ENCODE peak calls at places on chromosome 7, in six cellular contexts. V is neural crest cell, G is Calu3, R is ovary, L is nephron progenitor cell, P is B cell. T is an unnamed sample.

GRCh38 chr7:128459394-128459878 is 3.8 kb downstream of the HILPDA start:
- DNase-seq in V (peak; percentile 46), G (peak; percentile 64), R (peak; percentile 75), L (peak; percentile 46), P (peak; percentile 82), T (peak; percentile 64)

GRCh38 chr7:45102785-45103712 is 8.4 kb downstream of the TBRG4 start:
- DNase-seq in V (no peak), G (no peak), R (no peak), L (no peak), P (no peak), T (no peak)

GRCh38 chr7:131897016-131897789 is 340.8 kb upstream of the PODXL start:
- DNase-seq in V (no peak), G (no peak), R (no peak), L (peak; percentile 50), P (no peak), T (no peak)

GRCh38 chr7:41328131-41328530 is 374.8 kb downstream of the INHBA start:
- DNase-seq in V (no peak), G (no peak), R (no peak), L (no peak), P (no peak), T (no peak)

GRCh38 chr7:23410446-23411183 is 59.7 kb downstream of the IGF2BP3 start:
- DNase-seq in V (no peak), G (no peak), R (no peak), L (no peak), P (peak; percentile 75), T (peak; percentile 50)

GRCh38 chr7:107463139-107464078 is 6.4 kb upstream of the GPR22 start:
- DNase-seq in V (peak; percentile 12), G (peak; percentile 37), R (peak; percentile 75), L (peak; percentile 23), P (peak; percentile 61), T (peak; percentile 14)

GRCh38 chr7:2659556-2660358 is 28.0 kb downstream of the TTYH3 start:
- DNase-seq in V (no peak), G (no peak), R (peak; percentile 18), L (no peak), P (no peak), T (no peak)

GRCh38 chr7:82975811-82976468 is 186.7 kb downstream of the PCLO start:
- DNase-seq in V (no peak), G (no peak), R (no peak), L (no peak), P (no peak), T (no peak)

GRCh38 chr7:77738871-77739270 is 42.6 kb downstream of the RSBN1L start:
- DNase-seq in V (no peak), G (no peak), R (no peak), L (no peak), P (no peak), T (no peak)

GRCh38 chr7:152856351-152856750 is 96.8 kb downstream of the ACTR3B start:
- DNase-seq in V (no peak), G (no peak), R (no peak), L (no peak), P (no peak), T (no peak)

GRCh38 chr7:140621326-140622035 is 19.1 kb downstream of the DENND2A start:
- DNase-seq in V (no peak), G (no peak), R (no peak), L (no peak), P (no peak), T (no peak)

GRCh38 chr7:85185355-85186082 is 1.3 kb downstream of the SEMA3D start:
- DNase-seq in V (peak; percentile 46), G (peak; percentile 24), R (peak; percentile 52), L (peak; percentile 61), P (no peak), T (peak; percentile 7)

GRCh38 chr7:32318300-32319018 is 171.7 kb downstream of the LSM5 start:
- DNase-seq in V (no peak), G (no peak), R (no peak), L (no peak), P (no peak), T (no peak)

GRCh38 chr7:99036531-99037175 is 107.3 kb downstream of the SMURF1 start:
- DNase-seq in V (peak; percentile 33), G (no peak), R (no peak), L (peak; percentile 37), P (no peak), T (no peak)

GRCh38 chr7:156062286-156062685 is 250.0 kb upstream of the SHH start:
- DNase-seq in V (no peak), G (no peak), R (no peak), L (no peak), P (no peak), T (no peak)

GRCh38 chr7:80722596-80723141 is 84.2 kb downstream of the CD36 start:
- DNase-seq in V (no peak), G (peak; percentile 60), R (peak; percentile 33), L (no peak), P (no peak), T (no peak)

GRCh38 chr7:50782376-50783208 is at the start of gene GRB10:
- DNase-seq in V (peak; percentile 59), G (peak; percentile 70), R (peak; percentile 56), L (peak; percentile 65), P (no peak), T (no peak)

GRCh38 chr7:20222219-20222828 is 5.1 kb upstream of the MACC1 start:
- DNase-seq in V (no peak), G (no peak), R (no peak), L (no peak), P (no peak), T (no peak)

GRCh38 chr7:151244156-151244870 is 4.2 kb downstream of the SMARCD3 start:
- DNase-seq in V (peak; percentile 63), G (peak; percentile 59), R (no peak), L (peak; percentile 68), P (no peak), T (peak; percentile 82)

GRCh38 chr7:151247016-151247580 is 1.4 kb downstream of the SMARCD3 start:
- DNase-seq in V (no peak), G (no peak), R (no peak), L (no peak), P (no peak), T (no peak)

GRCh38 chr7:151244871-151245346 is 3.6 kb downstream of the SMARCD3 start:
- DNase-seq in V (no peak), G (no peak), R (no peak), L (peak; percentile 19), P (no peak), T (no peak)

GRCh38 chr7:151246161-151247015 is 2.1 kb downstream of the SMARCD3 start:
- DNase-seq in V (no peak), G (no peak), R (no peak), L (peak; percentile 16), P (no peak), T (no peak)

DNA sequence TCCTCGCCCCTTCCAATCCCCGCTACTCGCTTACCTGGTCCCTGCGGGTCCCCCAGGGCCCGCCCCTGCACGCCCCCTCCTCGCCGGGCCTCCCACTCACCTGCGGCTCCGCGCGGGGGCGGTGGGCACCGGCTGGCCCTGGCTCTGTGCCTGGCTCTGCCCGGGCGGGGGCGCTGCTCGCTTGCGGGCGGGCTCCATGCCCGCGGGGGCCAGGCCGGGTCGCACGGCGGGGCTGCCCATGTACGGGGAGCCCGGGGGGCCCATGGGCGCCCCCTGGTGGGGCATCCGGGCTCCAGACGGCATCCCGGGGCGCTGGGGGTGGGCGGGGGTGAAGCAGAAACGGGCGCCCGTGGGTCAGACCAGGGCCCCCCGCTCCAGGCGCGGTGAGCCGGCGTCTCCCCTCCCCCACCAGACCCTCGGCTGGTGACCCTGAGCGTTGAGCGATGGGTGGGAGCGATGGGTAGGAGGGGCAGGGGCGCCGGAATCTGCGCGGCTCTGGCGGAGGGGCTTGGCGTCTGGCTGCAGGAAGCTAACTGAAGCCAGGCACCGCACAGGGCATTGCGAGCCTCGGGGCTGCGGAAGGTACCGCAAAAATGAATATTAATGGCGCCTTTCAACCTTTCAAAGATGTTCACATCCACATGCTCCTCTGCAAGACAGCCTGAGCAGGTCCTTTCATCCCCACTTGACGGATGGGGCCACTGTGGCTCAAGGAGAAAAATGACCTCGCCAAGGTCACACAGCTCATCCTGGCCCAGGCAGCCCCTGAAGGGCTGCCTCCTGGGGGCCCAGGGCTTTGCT is 2.9 kb downstream of the SMARCD3 start:
- DNase-seq in V (peak; percentile 59), G (peak; percentile 55), R (peak; percentile 60), L (peak; percentile 76), P (peak; percentile 58), T (peak; percentile 88)
- TF ChIP-seq CTCF in V (peak; percentile 75), G (peak; percentile 74), R (peak; percentile 34), L (peak; percentile 55), P (peak; percentile 91), T (peak; percentile 48)

GRCh38 chr7:43954524-43955228 is 28.4 kb downstream of the UBE2D4 start:
- DNase-seq in V (peak; percentile 5), G (peak; percentile 43), R (no peak), L (peak; percentile 10), P (no peak), T (peak; percentile 55)
- TF ChIP-seq CTCF in V (peak; percentile 56), G (peak; percentile 53), R (no peak), L (peak; percentile 37), P (no peak), T (peak; percentile 52)

GRCh38 chr7:106039486-106040060 is 72.5 kb downstream of the SYPL1 start:
- DNase-seq in V (no peak), G (no peak), R (peak; percentile 85), L (peak; percentile 27), P (no peak), T (no peak)
- TF ChIP-seq CTCF in V (no peak), G (no peak), R (peak; percentile 19), L (no peak), P (no peak), T (no peak)

GRCh38 chr7:1438208-1438607 is 21.1 kb downstream of the MICALL2 start:
- DNase-seq in V (no peak), G (no peak), R (no peak), L (no peak), P (no peak), T (no peak)

GRCh38 chr7:1438821-1439220 is 20.4 kb downstream of the MICALL2 start:
- DNase-seq in V (no peak), G (no peak), R (no peak), L (no peak), P (no peak), T (no peak)

GRCh38 chr7:1440620-1441019 is 18.6 kb downstream of the MICALL2 start:
- DNase-seq in V (no peak), G (no peak), R (no peak), L (no peak), P (no peak), T (no peak)

GRCh38 chr7:1441615-1442354 is 17.5 kb downstream of the MICALL2 start:
- DNase-seq in V (no peak), G (no peak), R (no peak), L (no peak), P (no peak), T (no peak)

GRCh38 chr7:1439373-1440363 is 19.6 kb downstream of the MICALL2 start:
- DNase-seq in V (no peak), G (no peak), R (no peak), L (no peak), P (no peak), T (no peak)
- TF ChIP-seq CTCF in V (no peak), G (peak; percentile 24), R (no peak), L (no peak), P (no peak), T (peak; percentile 23)

GRCh38 chr7:52107355-52107754 is 790.7 kb upstream of the COBL start:
- DNase-seq in V (no peak), G (no peak), R (no peak), L (no peak), P (no peak), T (no peak)
- TF ChIP-seq CTCF in V (no peak), G (no peak), R (no peak), L (no peak), P (no peak), T (no peak)

T was measured in GM10248.